ENCODE peak calls at places on chromosomes 11 and 22, in nine cellular contexts. F is esophagus squamous epithelium, K is adrenal gland, H is body of pancreas, D is HCT116, C is A549, S is heart left ventricle, O is esophagus muscularis mucosa, E is IMR-90. L is an unnamed sample. For H3K4me1, the result is how much of the 10 kb centered on the place peaks cover.

GRCh38 chr11:66278396-66279091 is 569 bp downstream of the CNIH2 start:
- DNase-seq in K (no peak), F (no peak), D (no peak), O (no peak), C (peak), E (no peak), H (no peak), S (no peak), L (no peak)

GRCh38 chr11:44760917-44761545 is 34.3 kb downstream of the TSPAN18 start:
- DNase-seq in E (peak), O (no peak), H (peak), S (peak), C (peak), D (peak), K (peak), F (no peak), L (peak)

GRCh38 chr11:18088974-18089373 is 16.9 kb downstream of the SAAL1 start:
- DNase-seq in S (no peak), O (peak), H (no peak), K (no peak), E (no peak), D (no peak), C (no peak), F (no peak), L (no peak)

GRCh38 chr11:78790784-78791183 is 216.1 kb upstream of the NARS2 start:
- DNase-seq in O (no peak), H (no peak), F (no peak), C (no peak), D (no peak), S (peak), K (no peak), E (no peak), L (no peak)

GRCh38 chr22:39932918-39933649 is 27.1 kb upstream of the TMA7B start:
- DNase-seq in C (peak), F (no peak), K (peak), D (peak), O (no peak), E (no peak), S (peak), H (peak), L (peak)

GRCh38 chr11:111403021-111403725 is 24.1 kb upstream of the POU2AF1 start:
- DNase-seq in D (no peak), K (no peak), F (no peak), O (no peak), S (no peak), C (no peak), E (no peak), H (no peak), L (no peak)

GRCh38 chr22:28985581-28986290 is 75.9 kb downstream of the C22orf31 start:
- DNase-seq in S (no peak), K (no peak), D (no peak), H (no peak), C (no peak), O (no peak), F (no peak), E (no peak), L (no peak)

GRCh38 chr11:37371346-37371970 is 773.4 kb upstream of the RAG2 start:
- DNase-seq in K (no peak), C (no peak), E (no peak), S (no peak), D (no peak), O (no peak), F (no peak), H (no peak), L (no peak)

GRCh38 chr22:47043835-47044721 is 281.6 kb downstream of the TBC1D22A start:
- DNase-seq in D (no peak), E (peak), S (no peak), H (peak), K (no peak), C (no peak), F (no peak), O (no peak), L (peak)

GRCh38 chr22:36727110-36727509 is 23.6 kb upstream of the CACNG2 start:
- DNase-seq in F (no peak), K (no peak), S (no peak), H (no peak), O (peak), D (no peak), E (no peak), C (no peak), L (no peak)

GRCh38 chr11:9799901-9800300 is 136.0 kb downstream of the SWAP70 start:
- DNase-seq in S (no peak), E (no peak), C (no peak), H (no peak), F (no peak), O (no peak), D (no peak), K (no peak), L (no peak)

GRCh38 chr11:15944460-15944859 is 411.9 kb downstream of the SOX6 start:
- DNase-seq in C (no peak), F (no peak), H (no peak), S (no peak), E (peak), O (peak), K (no peak), D (no peak), L (peak)

GRCh38 chr11:86873573-86874083 is 73.3 kb downstream of the PRSS23 start:
- DNase-seq in S (no peak), D (no peak), F (no peak), K (no peak), H (no peak), E (peak), O (no peak), C (no peak), L (no peak)

GRCh38 chr11:126134461-126135155 is 71.9 kb upstream of the CDON start:
- DNase-seq in S (no peak), C (no peak), F (no peak), E (no peak), D (no peak), H (no peak), K (no peak), O (no peak), L (no peak)

GRCh38 chr22:19884954-19885751 is 30.5 kb upstream of the GNB1L start:
- DNase-seq in F (no peak), K (no peak), S (peak), O (no peak), E (no peak), C (no peak), D (no peak), H (no peak), L (no peak)

GRCh38 chr22:26529345-26529744 is 17.1 kb upstream of the TFIP11 start:
- DNase-seq in K (peak), S (no peak), H (peak), E (no peak), F (no peak), D (no peak), C (peak), O (no peak), L (no peak)

GRCh38 chr11:76234704-76235232 is 28.5 kb upstream of the WNT11 start:
- DNase-seq in H (no peak), F (no peak), S (peak), E (no peak), K (no peak), D (no peak), C (no peak), O (no peak), L (peak)

GRCh38 chr11:71186861-71187260 is 65.5 kb downstream of the SHANK2 start:
- DNase-seq in E (no peak), H (no peak), K (no peak), F (no peak), D (no peak), S (no peak), C (no peak), O (no peak), L (no peak)

GRCh38 chr11:64572143-64572542 is 18.9 kb upstream of the SLC22A12 start:
- DNase-seq in E (no peak), O (no peak), H (no peak), D (no peak), S (no peak), C (no peak), K (no peak), F (no peak), L (no peak)

GRCh38 chr22:49962012-49962750 is 1.6 kb downstream of the PIM3 start:
- DNase-seq in C (peak), K (peak), D (no peak), H (peak), F (no peak), S (peak), E (peak), O (peak), L (peak)
- TF ChIP-seq POLR2A in C (no peak), K (peak), D (no peak), H (peak), F (peak), S (peak), E (peak), O (peak), L (no peak)

GRCh38 chr11:5267033-5267563 is 2.6 kb downstream of the HBE1 start:
- DNase-seq in H (no peak), D (no peak), C (no peak), S (no peak), K (no peak), E (no peak), O (no peak), F (no peak), L (no peak)

GRCh38 chr11:5266609-5267008 is 3.1 kb downstream of the HBE1 start:
- DNase-seq in C (no peak), E (no peak), K (no peak), F (no peak), O (no peak), D (no peak), H (no peak), S (no peak), L (no peak)

GRCh38 chr11:5269715-5270147 is at the start of gene HBE1:
- DNase-seq in C (no peak), S (no peak), O (no peak), F (no peak), K (no peak), E (no peak), H (no peak), D (no peak), L (no peak)

GRCh38 chr11:5265832-5266231 is 3.9 kb downstream of the HBE1 start:
- DNase-seq in O (no peak), F (no peak), K (no peak), E (no peak), C (no peak), H (no peak), D (no peak), S (no peak), L (no peak)
- H3K4me1 ChIP-seq in O (under half), F (under half), K (under half), E (under half), C (under half), H (under half), D (under half), S (under half), L (under half)

GRCh38 chr11:124747406-124748099 is 4.5 kb downstream of the VSIG2 start:
- DNase-seq in C (no peak), K (no peak), O (no peak), E (no peak), S (no peak), D (no peak), F (no peak), H (no peak), L (no peak)

GRCh38 chr11:124748100-124748418 is 4.0 kb downstream of the VSIG2 start:
- DNase-seq in F (no peak), S (no peak), H (no peak), O (no peak), E (no peak), K (no peak), C (no peak), D (no peak), L (no peak)

GRCh38 chr11:124749920-124750319 is 2.1 kb downstream of the VSIG2 start:
- DNase-seq in K (no peak), S (no peak), O (no peak), F (no peak), C (no peak), D (no peak), H (no peak), E (no peak), L (no peak)

GRCh38 chr11:124746621-124747243 is 5.3 kb downstream of the VSIG2 start:
- DNase-seq in D (peak), F (peak), E (peak), S (peak), C (peak), H (peak), K (peak), O (no peak), L (peak)

GRCh38 chr11:124748481-124749338 is 3.3 kb downstream of the VSIG2 start:
- DNase-seq in D (no peak), F (no peak), C (no peak), S (no peak), K (no peak), O (no peak), H (no peak), E (peak), L (no peak)
- TF ChIP-seq POLR2A in D (no peak), F (no peak), C (no peak), S (no peak), K (no peak), O (no peak), H (no peak), E (no peak), L (no peak)

GRCh38 chr22:25494774-25495173 is 69.7 kb upstream of the GRK3 start:
- DNase-seq in E (no peak), C (no peak), D (no peak), F (no peak), O (no peak), K (no peak), S (no peak), H (no peak), L (no peak)

GRCh38 chr22:25497269-25497668 is 67.2 kb upstream of the GRK3 start:
- DNase-seq in E (peak), K (no peak), S (peak), F (no peak), H (no peak), O (no peak), C (no peak), D (no peak), L (no peak)

GRCh38 chr22:25493794-25494193 is 70.7 kb upstream of the GRK3 start:
- DNase-seq in H (no peak), K (no peak), C (no peak), D (no peak), E (no peak), O (no peak), F (no peak), S (no peak), L (no peak)

GRCh38 chr22:25495286-25495685 is 69.2 kb upstream of the GRK3 start:
- DNase-seq in D (no peak), H (peak), K (no peak), O (no peak), F (no peak), S (peak), E (peak), C (no peak), L (no peak)

DNA sequence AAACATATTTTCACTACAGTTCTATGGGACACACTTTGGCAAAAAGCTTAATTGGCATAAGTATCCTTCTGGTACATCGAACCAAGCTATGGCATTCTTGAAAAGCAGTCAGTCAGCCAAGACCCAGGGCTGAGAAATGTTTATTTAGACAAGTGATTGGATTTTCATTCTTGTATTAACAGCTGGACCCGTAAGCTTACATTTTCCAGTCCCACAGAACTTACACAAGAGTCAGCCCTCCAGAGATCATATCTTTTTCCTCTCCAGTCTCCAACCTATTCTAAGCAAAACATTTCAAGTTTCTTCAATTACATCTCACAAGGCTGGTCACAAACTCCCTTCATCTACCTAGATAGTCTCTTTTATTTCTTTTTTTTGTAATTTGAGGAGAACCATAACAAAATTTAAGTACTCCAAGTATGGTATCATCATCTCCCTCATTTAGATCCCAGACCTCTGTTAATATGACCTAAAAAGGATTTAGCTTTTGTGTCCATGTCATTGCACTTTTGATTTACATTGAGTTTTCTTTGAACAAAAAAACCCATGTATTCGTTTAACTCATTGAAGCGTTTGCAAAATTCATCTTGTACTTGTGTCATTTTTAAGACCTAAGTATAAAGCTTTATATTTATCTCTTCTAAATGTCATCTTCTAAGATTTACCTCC is 67.9 kb upstream of the GRK3 start:
- DNase-seq in E (peak), D (no peak), C (no peak), H (no peak), F (no peak), O (no peak), K (no peak), S (no peak), L (no peak)
- H3K4me1 ChIP-seq in E (under half), D (under half), C (under half), H (under half), F (under half), O (under half), K (under half), S (under half), L (under half)

DNA sequence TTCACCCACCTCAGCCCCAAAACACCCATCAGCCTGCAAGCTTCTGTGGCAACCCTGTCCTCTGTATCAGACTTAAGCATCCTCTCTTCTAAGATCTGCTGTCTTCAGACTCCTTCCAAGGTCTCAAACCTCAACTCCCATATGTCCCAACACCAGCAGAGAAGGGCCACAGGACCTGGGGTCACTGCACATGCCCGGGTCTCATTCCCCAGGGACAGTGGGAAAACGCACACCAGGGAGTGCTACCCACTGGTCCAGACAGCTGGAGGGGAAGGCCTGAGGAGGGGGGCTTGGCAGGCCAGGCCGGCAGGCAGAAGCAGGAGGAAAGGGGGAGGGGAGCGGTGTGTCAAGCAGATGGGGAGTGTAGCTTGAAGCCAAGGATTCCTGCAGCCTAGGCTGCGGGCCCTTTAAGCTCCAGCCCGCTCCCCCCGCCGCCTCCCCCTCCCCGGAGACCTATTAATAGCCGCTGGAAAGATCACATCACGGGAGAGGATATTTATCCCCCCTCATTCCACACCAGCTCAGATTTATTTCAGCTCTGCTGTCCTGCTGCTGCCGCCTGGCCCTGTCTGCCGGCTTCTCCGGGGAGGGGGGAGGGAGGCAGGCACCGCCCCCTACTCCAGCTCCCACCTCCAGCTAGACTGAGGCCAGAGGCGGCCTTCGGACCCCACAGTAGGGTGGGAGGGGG is 16.7 kb downstream of the BCL9L start:
- DNase-seq in H (peak), F (no peak), K (peak), O (peak), C (peak), E (peak), S (peak), D (no peak), L (peak)
- TF ChIP-seq POLR2A in H (no peak), F (peak), K (peak), O (peak), C (peak), E (peak), S (peak), D (peak), L (no peak)

GRCh38 chr11:95148421-95148820 is 58.8 kb downstream of the ENDOD1 start:
- DNase-seq in C (no peak), K (no peak), D (no peak), O (no peak), S (no peak), F (no peak), E (no peak), H (no peak), L (no peak)

GRCh38 chr11:95144313-95145235 is 54.9 kb downstream of the ENDOD1 start:
- DNase-seq in H (no peak), S (no peak), K (no peak), O (no peak), D (no peak), E (no peak), C (no peak), F (no peak), L (no peak)

GRCh38 chr11:95143106-95143681 is 53.5 kb downstream of the ENDOD1 start:
- DNase-seq in C (no peak), O (no peak), H (no peak), D (no peak), S (no peak), F (no peak), E (peak), K (no peak), L (no peak)

GRCh38 chr11:95147364-95147905 is 57.8 kb downstream of the ENDOD1 start:
- DNase-seq in O (no peak), E (peak), K (peak), D (peak), C (peak), S (no peak), H (peak), F (no peak), L (no peak)

GRCh38 chr11:95145430-95146063 is 55.9 kb downstream of the ENDOD1 start:
- DNase-seq in D (no peak), F (no peak), K (no peak), S (no peak), E (no peak), C (no peak), O (no peak), H (no peak), L (no peak)
- H3K4me1 ChIP-seq in D (under half), F (under half), K (under half), S (under half), E (under half), C (under half), O (under half), H (under half), L (under half)

DNA sequence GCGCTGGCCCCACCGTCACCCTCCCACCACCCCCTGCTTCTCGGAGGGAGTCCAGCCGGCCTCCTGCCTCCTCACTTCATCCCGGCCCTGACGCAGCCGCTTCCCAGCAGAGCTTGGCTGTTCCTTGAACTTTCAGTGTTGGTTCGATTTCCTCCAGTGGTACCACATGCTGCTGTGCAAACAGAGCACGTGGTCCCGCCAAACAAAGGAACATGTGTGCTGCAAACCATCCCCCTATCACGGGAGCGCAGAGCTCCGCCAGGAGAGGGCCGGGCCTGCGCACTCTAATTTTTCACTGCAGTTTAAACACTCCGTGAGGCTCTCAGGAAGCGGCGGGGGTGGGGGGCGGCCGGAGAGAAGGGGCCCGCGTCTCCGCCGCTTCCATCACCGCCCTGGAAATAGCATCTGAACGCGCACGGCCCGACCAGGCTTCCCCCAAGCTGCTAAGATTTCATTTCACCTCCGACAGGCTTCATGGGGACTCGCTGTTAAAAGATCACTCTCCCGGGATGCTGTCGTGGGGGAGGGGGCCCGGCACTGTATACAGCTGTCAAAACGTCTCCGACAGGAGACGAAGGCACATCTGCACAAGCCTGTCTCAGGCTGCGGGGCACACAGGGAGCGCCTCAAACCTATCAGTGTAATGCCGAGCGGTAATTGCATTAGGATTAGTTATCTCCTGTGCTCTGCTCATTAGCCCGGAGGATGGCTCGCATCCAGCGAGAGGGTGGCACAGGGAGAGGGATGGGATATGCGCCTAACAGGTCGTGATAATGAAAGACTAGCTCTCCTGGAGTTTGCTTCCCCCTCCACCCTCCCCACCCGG is 269.9 kb upstream of the SORL1-AS1 start:
- DNase-seq in O (peak), K (peak), H (peak), D (no peak), E (peak), C (no peak), F (no peak), S (peak), L (peak)
- TF ChIP-seq POLR2A in O (peak), K (no peak), H (peak), D (no peak), E (no peak), C (no peak), F (peak), S (no peak), L (no peak)

L was measured in stomach.